ENCODE peak calls at places on chromosomes 12 and 14, in nine cellular contexts. F is heart left ventricle, C is IMR-90, W is PC-3, M is tibial artery, V is upper lobe of right lung, K is fibroblast of mammary gland, O is mucosa of descending colon, A is GM12865. P is an unnamed sample.

GRCh38 chr12:43979450-43979849 is 143.6 kb downstream of the TMEM117 start:
- DNase-seq in F (no peak), C (no peak), W (no peak), M (no peak), V (no peak), K (no peak), O (no peak), A (no peak), P (no peak)

GRCh38 chr12:109625131-109625559 is 51.6 kb downstream of the MVK start:
- DNase-seq in F (peak; percentile 46), C (peak; percentile 20), W (peak; percentile 62), M (no peak), V (no peak), K (peak; percentile 60), O (no peak), A (no peak), P (no peak)

GRCh38 chr14:68364823-68365222 is 428.0 kb downstream of the ZFP36L1 start:
- DNase-seq in F (no peak), C (no peak), W (no peak), M (no peak), V (no peak), K (no peak), O (no peak), A (no peak), P (peak; percentile 14)

GRCh38 chr12:47736877-47737676 is 11.8 kb upstream of the ENDOU start:
- DNase-seq in F (peak; percentile 95), C (peak; percentile 73), W (no peak), M (peak; percentile 99), V (peak; percentile 93), K (peak; percentile 89), O (peak; percentile 70), A (no peak), P (peak; percentile 47)

GRCh38 chr14:48726080-48726642 is 860.0 kb downstream of the RPS29 start:
- DNase-seq in F (no peak), C (peak; percentile 27), W (no peak), M (no peak), V (no peak), K (no peak), O (no peak), A (no peak), P (no peak)

GRCh38 chr14:56331815-56332214 is 213.6 kb downstream of the PELI2 start:
- DNase-seq in F (no peak), C (peak; percentile 39), W (no peak), M (no peak), V (no peak), K (peak; percentile 51), O (no peak), A (no peak), P (no peak)

GRCh38 chr12:104816845-104817503 is 141.1 kb downstream of the SLC41A2 start:
- DNase-seq in F (no peak), C (peak; percentile 49), W (peak; percentile 48), M (no peak), V (no peak), K (peak; percentile 36), O (no peak), A (no peak), P (no peak)

GRCh38 chr12:96424601-96425000 is 24.4 kb upstream of the CDK17 start:
- DNase-seq in F (no peak), C (no peak), W (peak; percentile 39), M (no peak), V (no peak), K (no peak), O (no peak), A (no peak), P (no peak)

GRCh38 chr12:18332173-18332572 is 70.9 kb downstream of the PIK3C2G start:
- DNase-seq in F (no peak), C (no peak), W (no peak), M (no peak), V (no peak), K (no peak), O (no peak), A (no peak), P (no peak)

GRCh38 chr12:110809149-110809548 is 37.6 kb upstream of the CCDC63 start:
- DNase-seq in F (no peak), C (no peak), W (no peak), M (no peak), V (no peak), K (no peak), O (peak; percentile 20), A (no peak), P (no peak)

GRCh38 chr14:74083784-74084276 is 423 bp downstream of the ALDH6A1 start:
- DNase-seq in F (no peak), C (no peak), W (no peak), M (no peak), V (no peak), K (no peak), O (peak; percentile 32), A (no peak), P (no peak)

GRCh38 chr12:31006416-31007152 is 67.1 kb upstream of the DDX11 start:
- DNase-seq in F (no peak), C (no peak), W (no peak), M (peak; percentile 60), V (peak; percentile 31), K (no peak), O (no peak), A (no peak), P (no peak)

GRCh38 chr12:118537481-118537917 is 161.1 kb downstream of the SUDS3 start:
- DNase-seq in F (peak; percentile 61), C (no peak), W (no peak), M (peak; percentile 69), V (no peak), K (no peak), O (peak; percentile 5), A (no peak), P (no peak)

GRCh38 chr14:105582639-105583038 is 56.3 kb downstream of the TMEM121 start:
- DNase-seq in F (no peak), C (peak; percentile 15), W (no peak), M (no peak), V (peak; percentile 46), K (no peak), O (no peak), A (peak; percentile 56), P (no peak)

GRCh38 chr14:102848830-102849521 is 71.7 kb downstream of the TRAF3 start:
- DNase-seq in F (no peak), C (no peak), W (no peak), M (no peak), V (no peak), K (peak; percentile 44), O (peak; percentile 68), A (no peak), P (no peak)

GRCh38 chr14:57319636-57320035 is 50.9 kb downstream of the AP5M1 start:
- DNase-seq in F (no peak), C (no peak), W (no peak), M (no peak), V (no peak), K (no peak), O (no peak), A (no peak), P (no peak)

GRCh38 chr14:101499513-101499912 is 61.8 kb upstream of the DIO3 start:
- DNase-seq in F (no peak), C (no peak), W (no peak), M (no peak), V (no peak), K (no peak), O (no peak), A (no peak), P (no peak)

GRCh38 chr12:100964026-100964425 is 169.4 kb downstream of the ANO4 start:
- DNase-seq in F (no peak), C (no peak), W (no peak), M (no peak), V (no peak), K (no peak), O (no peak), A (no peak), P (no peak)

GRCh38 chr14:21136024-21136423 is 19.8 kb downstream of the OR5AU1 start:
- DNase-seq in F (no peak), C (peak; percentile 12), W (peak; percentile 16), M (no peak), V (no peak), K (peak; percentile 34), O (no peak), A (peak; percentile 17), P (no peak)

GRCh38 chr14:99189201-99189801 is 82.7 kb downstream of the BCL11B start:
- DNase-seq in F (no peak), C (no peak), W (no peak), M (no peak), V (no peak), K (no peak), O (no peak), A (no peak), P (no peak)

GRCh38 chr12:126369487-126370463 is 1304.5 kb downstream of the AACS start:
- DNase-seq in F (no peak), C (no peak), W (peak; percentile 66), M (no peak), V (no peak), K (peak; percentile 34), O (no peak), A (no peak), P (no peak)
- TF ChIP-seq CTCF in F (no peak), C (no peak), W (peak; percentile 37), M (no peak), V (no peak), K (peak; percentile 7), O (no peak), A (no peak), P (no peak)

GRCh38 chr12:1646908-1647669 is 18.1 kb downstream of the WNT5B start:
- DNase-seq in F (no peak), C (no peak), W (no peak), M (no peak), V (no peak), K (no peak), O (no peak), A (no peak), P (no peak)
- TF ChIP-seq CTCF in F (no peak), C (no peak), W (no peak), M (no peak), V (no peak), K (no peak), O (no peak), A (no peak), P (no peak)

DNA sequence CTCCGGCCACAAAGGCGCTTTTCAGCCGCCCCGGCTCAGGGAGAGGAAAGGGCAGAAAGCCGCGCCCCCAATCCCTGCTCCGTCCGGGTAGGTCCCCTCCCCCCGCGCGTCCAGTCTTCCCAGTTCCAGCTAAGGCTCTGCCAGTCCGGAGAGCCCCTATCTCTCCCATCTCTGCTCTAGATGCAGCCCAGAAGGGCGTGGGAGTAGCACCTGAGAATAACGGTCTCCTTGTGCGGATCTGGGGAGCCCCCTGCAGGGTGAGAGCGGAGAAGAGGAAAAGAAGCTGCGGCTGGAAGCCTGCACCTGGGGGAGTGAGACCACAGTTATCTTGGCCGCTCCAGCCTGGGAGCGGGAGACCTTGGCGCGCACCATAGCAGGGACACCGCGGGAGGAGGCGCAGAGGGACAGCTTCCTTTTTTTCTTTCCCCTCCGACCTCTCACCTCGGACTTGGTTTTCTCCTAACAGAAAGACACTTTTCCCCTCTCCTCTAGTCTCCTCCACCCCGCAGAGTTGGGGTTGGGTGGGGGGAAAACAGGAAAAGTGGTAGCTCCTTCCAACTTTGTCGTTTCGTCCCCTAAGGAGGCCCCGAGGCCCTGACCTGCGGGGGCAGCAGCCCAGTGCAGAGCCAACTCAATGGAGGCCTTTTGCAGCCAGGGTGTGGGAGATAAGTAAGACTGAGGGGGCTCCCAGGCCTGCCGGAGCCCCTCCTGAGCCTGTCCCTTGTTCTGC is 2.4 kb downstream of the DHH start:
- DNase-seq in F (peak; percentile 54), C (peak; percentile 30), W (peak; percentile 63), M (no peak), V (no peak), K (peak; percentile 41), O (peak; percentile 34), A (peak; percentile 56), P (peak; percentile 65)
- TF ChIP-seq CTCF in F (peak; percentile 37), C (peak; percentile 43), W (peak; percentile 61), M (no peak), V (peak; percentile 31), K (peak; percentile 41), O (no peak), A (peak; percentile 46), P (peak; percentile 41)

GRCh38 chr12:8032242-8033152 is at the start of gene FOXJ2:
- DNase-seq in F (peak; percentile 84), C (peak; percentile 58), W (peak; percentile 69), M (peak; percentile 92), V (peak; percentile 93), K (peak; percentile 56), O (peak; percentile 79), A (peak; percentile 79), P (peak; percentile 84)
- TF ChIP-seq CTCF in F (no peak), C (no peak), W (no peak), M (no peak), V (no peak), K (no peak), O (no peak), A (no peak), P (peak; percentile 5)

P was measured in nephron progenitor cell.